ENCODE peak calls at places on chromosomes 12 and 14, in five cellular contexts. N is IMR-90, P is GM12878, A is K562, F is HepG2. V is an unnamed sample.

GRCh38 chr14:54617467-54617866 is 50.5 kb downstream of the SAMD4A start:
- DNase-seq in N (peak), P (no peak), A (no peak), F (no peak), V (no peak)

GRCh38 chr14:54653764-54654469 is 87.0 kb downstream of the SAMD4A start:
- DNase-seq in N (peak), P (no peak), A (no peak), F (peak), V (peak)

GRCh38 chr12:131082795-131083194 is 129.1 kb downstream of the ADGRD1 start:
- DNase-seq in N (no peak), P (no peak), A (no peak), F (no peak), V (no peak)

GRCh38 chr14:98411154-98411553 is 860.8 kb downstream of the BCL11B start:
- DNase-seq in N (no peak), P (no peak), A (no peak), F (no peak), V (no peak)

GRCh38 chr12:49301759-49302158 is 6.8 kb downstream of the PRPH start:
- DNase-seq in N (no peak), P (no peak), A (peak), F (no peak), V (no peak)

GRCh38 chr14:26872510-26872909 is 274.7 kb upstream of the NOVA1 start:
- DNase-seq in N (no peak), P (no peak), A (no peak), F (no peak), V (no peak)

GRCh38 chr12:131364903-131365820 is 345.7 kb upstream of the SFSWAP start:
- DNase-seq in N (no peak), P (no peak), A (no peak), F (no peak), V (no peak)

GRCh38 chr12:88944403-88944802 is 364.1 kb upstream of the KITLG start:
- DNase-seq in N (peak), P (no peak), A (no peak), F (peak), V (peak)

GRCh38 chr14:73365727-73366126 is 92.6 kb downstream of the NUMB start:
- DNase-seq in N (peak), P (no peak), A (no peak), F (peak), V (no peak)

GRCh38 chr12:114864688-114865685 is 181.0 kb upstream of the TBX3 start:
- DNase-seq in N (no peak), P (no peak), A (no peak), F (no peak), V (no peak)

GRCh38 chr14:104087505-104087904 is 2.0 kb downstream of the ASPG start:
- DNase-seq in N (no peak), P (no peak), A (no peak), F (no peak), V (no peak)

GRCh38 chr12:29782821-29783772 is 645 bp downstream of the TMTC1 start:
- DNase-seq in N (peak), P (no peak), A (no peak), F (no peak), V (no peak)

GRCh38 chr12:88207921-88208640 is 66.0 kb downstream of the TMTC3 start:
- DNase-seq in N (peak), P (no peak), A (no peak), F (no peak), V (no peak)

GRCh38 chr12:91722072-91722471 is 423.6 kb downstream of the BTG1 start:
- DNase-seq in N (no peak), P (no peak), A (no peak), F (no peak), V (no peak)

GRCh38 chr12:131473721-131474709 is 236.9 kb upstream of the SFSWAP start:
- DNase-seq in N (no peak), P (no peak), A (no peak), F (no peak), V (no peak)

GRCh38 chr12:94725375-94726168 is 75.2 kb upstream of the TMCC3 start:
- DNase-seq in N (peak), P (no peak), A (peak), F (peak), V (peak)

GRCh38 chr14:52399886-52400599 is 85.9 kb downstream of the PTGER2 start:
- DNase-seq in N (peak), P (no peak), A (no peak), F (no peak), V (no peak)

GRCh38 chr12:75635606-75636444 is 124.4 kb upstream of the KRR1 start:
- DNase-seq in N (peak), P (no peak), A (no peak), F (peak), V (peak)

GRCh38 chr12:19034937-19035336 is 94.6 kb upstream of the PLEKHA5 start:
- DNase-seq in N (no peak), P (no peak), A (no peak), F (no peak), V (no peak)

GRCh38 chr14:92670967-92671366 is 77.5 kb downstream of the LGMN start:
- DNase-seq in N (peak), P (no peak), A (no peak), F (no peak), V (no peak)

GRCh38 chr14:104084251-104085002 is 1.1 kb upstream of the ASPG start:
- DNase-seq in N (no peak), P (no peak), A (no peak), F (no peak), V (no peak)

GRCh38 chr12:30687265-30687986 is 8.2 kb downstream of the IPO8 start:
- DNase-seq in N (peak), P (no peak), A (no peak), F (peak), V (peak)

GRCh38 chr12:93567174-93567573 is 5.3 kb upstream of the SOCS2 start:
- DNase-seq in N (no peak), P (no peak), A (no peak), F (no peak), V (no peak)

GRCh38 chr14:52268191-52269061 is 928 bp downstream of the PTGDR start:
- DNase-seq in N (peak), P (no peak), A (no peak), F (no peak), V (no peak)

GRCh38 chr14:102898776-102899515 is 23.5 kb upstream of the AMN start:
- DNase-seq in N (no peak), P (peak), A (no peak), F (no peak), V (no peak)

GRCh38 chr12:121826318-121826954 is 22.6 kb downstream of the SETD1B start:
- DNase-seq in N (no peak), P (no peak), A (no peak), F (no peak), V (no peak)

GRCh38 chr12:7374423-7375144 is 69.4 kb downstream of the CD163L1 start:
- DNase-seq in N (peak), P (no peak), A (no peak), F (peak), V (peak)

GRCh38 chr12:19435831-19436497 is 3.3 kb upstream of the AEBP2 start:
- DNase-seq in N (no peak), P (no peak), A (no peak), F (no peak), V (no peak)

GRCh38 chr14:38210587-38211257 is 3.0 kb downstream of the SSTR1 start:
- DNase-seq in N (peak), P (no peak), A (no peak), F (no peak), V (peak)

DNA sequence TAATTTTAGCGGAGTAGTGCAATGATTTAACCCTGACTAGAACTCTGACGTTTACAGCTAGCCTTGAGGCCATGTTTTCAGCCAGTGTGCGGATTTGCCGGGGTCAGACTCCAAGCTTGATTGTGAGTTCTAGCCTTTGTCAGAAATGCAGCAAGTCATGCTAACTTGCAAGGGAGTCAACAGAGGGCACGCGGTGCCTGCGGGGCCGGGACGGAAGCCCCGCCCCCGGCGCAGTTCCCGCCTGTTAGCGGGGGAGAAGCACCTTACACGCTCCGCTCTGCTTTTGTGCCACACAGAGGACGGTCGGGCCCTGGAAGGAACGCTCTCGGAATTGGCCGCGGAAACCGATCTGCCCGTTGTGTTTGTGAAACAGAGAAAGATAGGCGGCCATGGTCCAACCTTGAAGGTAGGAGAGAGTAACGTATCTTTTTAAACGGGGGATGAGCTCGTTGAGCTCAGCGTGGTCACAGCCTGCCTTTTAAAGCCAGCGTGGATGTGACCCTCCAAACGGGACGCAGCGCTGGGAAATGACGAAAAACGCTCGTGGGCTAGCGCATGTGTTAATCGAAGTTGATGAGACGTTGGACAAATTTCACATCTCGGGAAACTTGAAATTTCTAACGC is 14.8 kb upstream of the EID3 start:
- DNase-seq in N (peak), P (peak), A (peak), F (peak), V (peak)
- TF ChIP-seq POLR2A in N (peak), P (peak), A (peak), F (peak), V (peak)

DNA sequence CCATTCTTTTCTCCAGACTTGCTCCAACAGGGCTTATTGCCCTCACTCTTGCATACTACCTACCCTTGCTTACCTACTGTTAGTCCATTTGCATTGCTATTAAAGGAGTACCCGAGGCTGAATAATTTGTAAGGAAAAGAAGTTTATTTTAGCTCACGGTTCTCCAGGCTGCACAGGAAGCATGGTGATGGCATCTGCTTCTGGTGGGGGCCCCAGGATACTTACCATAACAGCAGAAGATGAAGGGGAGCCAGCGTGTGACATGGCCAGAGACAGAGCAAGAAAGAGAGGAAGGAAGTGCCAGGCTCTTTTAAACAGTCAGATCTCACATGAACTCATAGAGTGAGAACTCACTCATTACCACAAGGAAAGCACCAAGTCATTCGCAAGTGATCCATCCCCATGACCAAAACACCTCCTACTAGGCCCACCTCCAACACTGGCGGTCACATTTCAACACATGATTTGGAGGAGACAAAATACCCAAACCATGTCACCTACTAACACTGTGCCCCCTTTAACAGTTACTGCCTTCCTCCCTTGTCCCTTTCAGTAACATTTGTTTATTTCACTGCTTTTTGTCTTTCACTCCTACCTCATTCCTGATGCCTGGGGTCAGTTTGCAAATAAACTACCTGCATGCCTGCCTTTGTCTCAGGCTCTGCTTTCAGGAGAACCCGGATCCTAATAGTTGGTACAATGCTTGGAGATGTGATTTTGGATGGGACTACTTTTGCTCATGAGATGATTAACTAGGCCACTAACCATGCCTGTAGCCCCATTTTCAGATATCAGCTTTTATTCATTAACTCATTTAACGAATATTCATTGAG is 41.6 kb upstream of the CSRP2 start:
- DNase-seq in N (no peak), P (no peak), A (no peak), F (no peak), V (no peak)
- H3K4me3 ChIP-seq in N (no peak), P (no peak), A (no peak), F (no peak), V (no peak)

DNA sequence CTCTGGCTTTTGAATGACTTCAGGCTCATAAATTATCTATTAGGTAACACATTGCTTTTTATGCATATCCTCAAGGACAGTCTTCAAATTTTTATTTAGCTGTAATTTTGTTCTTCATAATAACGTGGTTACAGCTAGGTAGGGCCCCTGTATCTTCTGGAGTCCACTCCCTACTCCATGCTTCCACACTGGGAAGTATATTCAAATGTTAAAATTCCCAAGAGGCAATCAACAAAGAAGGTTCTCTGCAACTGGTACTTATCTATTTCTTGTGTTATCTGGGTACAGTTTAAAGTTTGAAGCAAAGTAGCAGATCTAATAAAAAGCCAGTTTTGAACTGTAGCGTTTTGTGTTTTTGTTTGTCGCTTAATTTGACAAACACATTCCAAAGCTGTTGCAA is 20.1 kb upstream of the BAZ1A start:
- DNase-seq in N (no peak), P (no peak), A (no peak), F (no peak), V (no peak)
- TF ChIP-seq SMC3 in N (no peak), P (no peak), A (no peak), F (no peak), V (no peak)

GRCh38 chr12:65171870-65172269 is 2.5 kb downstream of the LEMD3 start:
- DNase-seq in N (no peak), P (no peak), A (no peak), F (no peak), V (no peak)

GRCh38 chr12:65171073-65171472 is 1.7 kb downstream of the LEMD3 start:
- DNase-seq in N (peak), P (no peak), A (no peak), F (no peak), V (no peak)

GRCh38 chr12:65168606-65169310 is 625 bp upstream of the LEMD3 start:
- DNase-seq in N (no peak), P (no peak), A (no peak), F (no peak), V (no peak)

GRCh38 chr12:65169311-65170244 is at the start of gene LEMD3:
- DNase-seq in N (peak), P (peak), A (peak), F (peak), V (peak)

DNA sequence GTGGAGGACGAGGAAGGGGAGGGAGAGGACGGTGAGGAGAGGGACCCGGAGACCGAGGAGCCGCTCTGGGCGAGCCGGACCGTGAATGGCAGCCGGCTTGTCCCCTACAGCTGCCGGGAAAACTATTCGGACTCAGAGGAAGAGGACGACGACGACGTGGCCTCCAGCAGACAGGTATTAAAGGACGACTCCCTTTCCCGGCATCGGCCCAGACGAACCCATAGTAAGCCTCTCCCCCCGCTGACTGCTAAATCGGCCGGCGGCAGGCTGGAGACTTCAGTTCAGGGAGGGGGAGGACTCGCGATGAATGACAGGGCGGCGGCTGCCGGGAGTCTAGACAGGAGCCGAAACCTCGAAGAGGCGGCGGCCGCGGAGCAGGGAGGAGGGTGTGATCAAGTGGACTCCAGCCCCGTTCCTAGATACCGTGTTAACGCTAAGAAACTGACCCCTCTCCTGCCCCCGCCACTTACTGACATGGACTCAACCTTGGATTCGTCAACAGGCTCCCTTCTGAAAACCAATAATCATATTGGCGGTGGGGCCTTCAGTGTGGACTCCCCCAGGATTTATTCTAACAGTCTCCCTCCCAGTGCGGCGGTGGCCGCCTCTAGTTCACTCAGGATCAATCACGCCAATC is 980 bp downstream of the LEMD3 start:
- DNase-seq in N (peak), P (no peak), A (peak), F (peak), V (peak)
- TF ChIP-seq POLR2A in N (peak), P (peak), A (no peak), F (peak), V (no peak)

DNA sequence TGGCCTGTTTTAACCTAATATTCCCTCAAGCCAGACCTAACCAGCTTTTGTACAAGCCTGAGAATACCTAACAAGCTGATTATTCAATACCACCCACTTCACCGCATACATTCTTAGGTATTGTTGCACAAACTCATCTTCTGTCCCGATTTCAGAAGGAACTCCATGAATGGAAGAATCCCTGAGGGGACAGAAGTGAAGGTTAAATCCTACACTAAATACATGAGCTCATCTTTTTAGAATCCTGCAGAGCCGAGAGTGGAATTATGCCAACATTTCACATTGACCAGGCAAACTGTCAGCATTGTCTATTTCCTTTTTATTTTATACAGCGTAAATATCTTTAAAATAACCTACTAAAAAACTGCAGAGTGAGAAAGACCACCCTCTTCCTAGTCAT is 140.7 kb upstream of the PRICKLE1 start:
- DNase-seq in N (peak), P (no peak), A (no peak), F (no peak), V (no peak)
- H3K4me3 ChIP-seq in N (no peak), P (no peak), A (no peak), F (no peak), V (no peak)

DNA sequence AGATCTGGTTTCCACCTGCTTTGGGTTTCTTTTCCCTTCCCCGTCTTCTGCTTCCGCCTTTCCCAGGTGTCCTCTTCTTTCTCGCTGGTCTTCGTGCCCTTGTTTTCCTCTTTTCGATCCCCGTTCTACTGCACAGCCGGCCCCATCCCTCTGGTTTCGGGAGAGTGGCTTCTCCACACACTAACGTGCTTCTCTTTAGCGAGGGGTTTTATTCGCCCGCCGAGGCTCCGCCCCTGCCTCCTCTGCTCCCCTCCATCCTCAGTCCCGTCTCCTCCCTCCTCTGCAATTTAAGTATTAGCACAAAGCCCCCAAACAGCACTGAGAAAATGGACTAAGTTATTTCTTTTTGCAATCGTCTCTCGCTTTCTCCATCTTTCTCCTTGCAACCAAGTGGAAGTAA is at the start of gene SLC7A8:
- DNase-seq in N (no peak), P (no peak), A (no peak), F (no peak), V (no peak)
- TF ChIP-seq SMC3 in N (no peak), P (no peak), A (no peak), F (no peak), V (no peak)